ENCODE peak calls at places on chromosomes 6 and 20, in eight cellular contexts. O is left kidney; A is CD4-positive, CD25-positive, alpha-beta regulatory T cell; E is epithelial cell of esophagus; B is activated CD8-positive, alpha-beta T cell treated with anti-CD3 and anti-CD28 coated beads for 36 hours; Y is nephron progenitor cell; W is HuH-7; N is breast epithelium. D is an unnamed sample.

GRCh38 chr6:51805517-51805916 is 281.9 kb downstream of the PKHD1 start:
- DNase-seq in O (no peak), A (no peak), E (no peak), N (no peak), Y (no peak), B (no peak), W (no peak), D (no peak)

GRCh38 chr6:145055567-145055966 is 679.8 kb downstream of the EPM2A start:
- DNase-seq in N (no peak), Y (no peak), A (no peak), O (no peak), E (no peak), W (no peak), B (no peak), D (no peak)

GRCh38 chr6:63391203-63391970 is 71.6 kb upstream of the LGSN start:
- DNase-seq in N (no peak), Y (no peak), E (no peak), W (peak), A (no peak), B (no peak), O (no peak), D (no peak)

GRCh38 chr6:43070028-43070632 is 6.0 kb upstream of the PTK7 start:
- DNase-seq in O (peak), N (no peak), A (peak), W (peak), Y (no peak), E (peak), B (peak), D (peak)

GRCh38 chr6:1144842-1145755 is 166.8 kb upstream of the FOXQ1 start:
- DNase-seq in N (no peak), Y (peak), A (no peak), O (peak), W (no peak), E (no peak), B (no peak), D (peak)

GRCh38 chr6:157061770-157062594 is 261.3 kb downstream of the TMEM242 start:
- DNase-seq in Y (no peak), E (no peak), N (no peak), W (no peak), B (no peak), A (no peak), O (no peak), D (no peak)

GRCh38 chr20:56504373-56505005 is 20.1 kb upstream of the FAM209A start:
- DNase-seq in Y (peak), E (no peak), W (peak), A (no peak), B (peak), O (no peak), N (no peak), D (no peak)

GRCh38 chr6:141107562-141108160 is 1025.1 kb upstream of the GJE1 start:
- DNase-seq in E (peak), Y (no peak), B (no peak), W (no peak), N (no peak), A (no peak), O (no peak), D (no peak)

GRCh38 chr20:34629342-34629741 is 47.5 kb downstream of the PIGU start:
- DNase-seq in B (no peak), A (no peak), O (no peak), N (no peak), E (peak), Y (no peak), W (no peak), D (no peak)

GRCh38 chr6:89035252-89036106 is 45.1 kb upstream of the PNRC1 start:
- DNase-seq in B (no peak), E (peak), A (no peak), N (peak), Y (no peak), O (peak), W (peak), D (peak)

GRCh38 chr6:3228791-3229565 is 1.5 kb upstream of the TUBB2B start:
- DNase-seq in W (no peak), E (no peak), N (no peak), O (peak), A (peak), Y (peak), B (peak), D (no peak)

GRCh38 chr6:145427232-145427631 is 308.1 kb downstream of the EPM2A start:
- DNase-seq in N (no peak), Y (no peak), O (no peak), B (no peak), W (no peak), E (no peak), A (no peak), D (no peak)

D was measured in fibroblast of the conjunctiva.